ENCODE peak calls at places on chromosomes 4 and X, in seven cellular contexts. L, J, W, I, C, T and M are unnamed samples.

GRCh38 chr4:123300222-123300621 is 96.4 kb upstream of the SPRY1 start:
- ATAC-seq in L (no peak), J (no peak), W (no peak), I (no peak), C (no peak), T (no peak), M (no peak)

GRCh38 chrX:2650037-2650436 is 41.1 kb upstream of the CD99 start:
- ATAC-seq in L (no peak), J (no peak), W (no peak), I (no peak), C (no peak), T (no peak), M (no peak)

GRCh38 chr4:80393970-80394250 is 58.4 kb downstream of the CFAP299 start:
- ATAC-seq in L (no peak), J (no peak), W (no peak), I (no peak), C (no peak), T (peak), M (no peak)

GRCh38 chr4:128957459-128957858 is 135.9 kb downstream of the SCLT1 start:
- ATAC-seq in L (no peak), J (no peak), W (no peak), I (no peak), C (no peak), T (no peak), M (no peak)

GRCh38 chr4:78184584-78184983 is 127.5 kb downstream of the FRAS1 start:
- ATAC-seq in L (no peak), J (no peak), W (no peak), I (no peak), C (no peak), T (no peak), M (no peak)

GRCh38 chr4:38664704-38665401 is 854 bp downstream of the KLF3 start:
- ATAC-seq in L (no peak), J (no peak), W (peak), I (peak), C (no peak), T (no peak), M (peak)

GRCh38 chr4:160318567-160319220 is 1215.8 kb downstream of the RAPGEF2 start:
- ATAC-seq in L (no peak), J (no peak), W (no peak), I (peak), C (no peak), T (no peak), M (no peak)

GRCh38 chrX:50805316-50805715 is 8.7 kb downstream of the SHROOM4 start:
- ATAC-seq in L (no peak), J (no peak), W (no peak), I (no peak), C (no peak), T (no peak), M (no peak)

GRCh38 chr4:54663181-54663580 is 5.4 kb downstream of the KIT start:
- ATAC-seq in L (no peak), J (no peak), W (no peak), I (no peak), C (no peak), T (no peak), M (no peak)

GRCh38 chr4:109816894-109817293 is 1.3 kb downstream of the GAR1 start:
- ATAC-seq in L (no peak), J (no peak), W (peak), I (no peak), C (no peak), T (peak), M (no peak)

GRCh38 chrX:109886122-109886761 is 116.7 kb upstream of the TMEM164 start:
- ATAC-seq in L (no peak), J (no peak), W (no peak), I (no peak), C (no peak), T (no peak), M (no peak)

GRCh38 chr4:166481014-166481507 is 608.0 kb downstream of the TLL1 start:
- ATAC-seq in L (no peak), J (no peak), W (no peak), I (no peak), C (no peak), T (no peak), M (no peak)

GRCh38 chr4:12692815-12693214 is 791.3 kb downstream of the RAB28 start:
- ATAC-seq in L (no peak), J (no peak), W (no peak), I (no peak), C (no peak), T (no peak), M (no peak)

GRCh38 chr4:75659512-75660031 is 13.6 kb downstream of the G3BP2 start:
- ATAC-seq in L (no peak), J (no peak), W (no peak), I (no peak), C (no peak), T (no peak), M (no peak)

GRCh38 chrX:93673869-93674271 is at the start of gene FAM133A:
- ATAC-seq in L (peak), J (peak), W (no peak), I (peak), C (peak), T (peak), M (no peak)

GRCh38 chrX:49192722-49193328 is 6.7 kb upstream of the PRICKLE3 start:
- ATAC-seq in L (no peak), J (no peak), W (no peak), I (no peak), C (no peak), T (no peak), M (no peak)

GRCh38 chr4:12791536-12791935 is 692.6 kb downstream of the RAB28 start:
- ATAC-seq in L (no peak), J (no peak), W (no peak), I (no peak), C (no peak), T (no peak), M (no peak)

GRCh38 chr4:1462009-1462767 is 55.9 kb upstream of the NKX1-1 start:
- ATAC-seq in L (no peak), J (no peak), W (no peak), I (no peak), C (no peak), T (no peak), M (no peak)

GRCh38 chr4:90152024-90152423 is 24.8 kb downstream of the CCSER1 start:
- ATAC-seq in L (no peak), J (no peak), W (no peak), I (no peak), C (no peak), T (no peak), M (no peak)

GRCh38 chr4:95050980-95051688 is 293.4 kb downstream of the BMPR1B start:
- ATAC-seq in L (no peak), J (no peak), W (no peak), I (peak), C (no peak), T (no peak), M (no peak)

GRCh38 chr4:171983935-171984805 is 171.0 kb downstream of the GALNTL6 start:
- ATAC-seq in L (no peak), J (no peak), W (no peak), I (no peak), C (no peak), T (no peak), M (no peak)

GRCh38 chr4:41319553-41319952 is 62.8 kb downstream of the UCHL1 start:
- ATAC-seq in L (no peak), J (no peak), W (no peak), I (peak), C (no peak), T (no peak), M (peak)

GRCh38 chr4:26020896-26021295 is 106.9 kb downstream of the SMIM20 start:
- ATAC-seq in L (no peak), J (no peak), W (no peak), I (no peak), C (no peak), T (no peak), M (no peak)

GRCh38 chr4:185534534-185534849 is 815 bp downstream of the PDLIM3 start:
- ATAC-seq in L (no peak), J (no peak), W (no peak), I (peak), C (no peak), T (no peak), M (no peak)

GRCh38 chrX:20971250-20971649 is 403.0 kb upstream of the CNKSR2 start:
- ATAC-seq in L (no peak), J (no peak), W (no peak), I (no peak), C (no peak), T (no peak), M (no peak)